ENCODE peak calls at places on chromosomes 3 and 15, in eight cellular contexts. O, Y, V, G, U, F, D and X are unnamed samples.

GRCh38 chr3:133374706-133375105 is 25.1 kb upstream of the BFSP2 start:
- DNase-seq in F (no peak), U (no peak), D (no peak), V (no peak), O (no peak), G (no peak), Y (no peak), X (no peak)

GRCh38 chr3:182108351-182108750 is 396.6 kb downstream of the SOX2 start:
- DNase-seq in G (no peak), Y (no peak), F (no peak), D (no peak), O (no peak), U (no peak), V (no peak), X (no peak)

GRCh38 chr3:156187146-156187769 is 66.9 kb downstream of the KCNAB1 start:
- DNase-seq in F (no peak), G (no peak), Y (no peak), D (no peak), U (peak), O (no peak), V (no peak), X (no peak)

GRCh38 chr3:148042663-148043445 is 633.7 kb downstream of the ZIC1 start:
- DNase-seq in D (no peak), F (no peak), U (no peak), G (no peak), Y (no peak), V (no peak), O (peak), X (no peak)

GRCh38 chr3:186461141-186461540 is 83.0 kb downstream of the CRYGS start:
- DNase-seq in G (no peak), F (no peak), U (peak), D (no peak), O (no peak), V (no peak), Y (no peak), X (no peak)

GRCh38 chr3:13110678-13111116 is 37.5 kb upstream of the IQSEC1 start:
- DNase-seq in V (peak), U (peak), O (no peak), G (peak), F (peak), D (peak), Y (peak), X (peak)

GRCh38 chr3:53342353-53342752 is 5.0 kb downstream of the DCP1A start:
- DNase-seq in G (peak), Y (no peak), V (no peak), O (no peak), U (no peak), D (no peak), F (no peak), X (no peak)

GRCh38 chr3:100437879-100438622 is 36.7 kb downstream of the LNP1 start:
- DNase-seq in V (no peak), Y (no peak), F (no peak), U (no peak), O (no peak), G (no peak), D (no peak), X (no peak)

GRCh38 chr15:67321352-67321751 is 66.8 kb downstream of the IQCH start:
- DNase-seq in F (no peak), U (no peak), D (no peak), Y (no peak), O (no peak), V (no peak), G (no peak), X (no peak)

GRCh38 chr3:28317438-28318022 is 31.0 kb upstream of the ZCWPW2 start:
- DNase-seq in U (no peak), G (peak), O (peak), V (no peak), D (no peak), F (peak), Y (no peak), X (peak)

GRCh38 chr15:57035664-57036063 is 117.2 kb downstream of the TCF12 start:
- DNase-seq in Y (no peak), F (no peak), G (no peak), U (no peak), O (no peak), V (no peak), D (no peak), X (no peak)

GRCh38 chr3:187987919-187988318 is 166.0 kb upstream of the LPP start:
- DNase-seq in O (no peak), F (no peak), U (no peak), V (no peak), Y (no peak), G (no peak), D (no peak), X (no peak)

GRCh38 chr3:44885618-44886017 is 11.2 kb downstream of the TGM4 start:
- DNase-seq in D (no peak), O (no peak), V (no peak), Y (no peak), G (no peak), U (peak), F (no peak), X (no peak)

GRCh38 chr3:186653984-186654383 is 11.8 kb upstream of the HRG start:
- DNase-seq in V (no peak), F (no peak), U (no peak), D (no peak), O (no peak), Y (no peak), G (peak), X (no peak)

GRCh38 chr3:190053919-190054672 is 66.6 kb downstream of the P3H2 start:
- DNase-seq in V (no peak), F (no peak), D (no peak), G (no peak), U (peak), Y (no peak), O (no peak), X (no peak)

GRCh38 chr3:15636028-15636709 is 34.6 kb downstream of the BTD start:
- DNase-seq in O (no peak), G (no peak), D (no peak), U (peak), F (no peak), Y (no peak), V (no peak), X (no peak)

GRCh38 chr3:162138509-162138908 is 641.9 kb downstream of the OTOL1 start:
- DNase-seq in O (no peak), D (no peak), V (no peak), U (no peak), F (no peak), Y (no peak), G (no peak), X (no peak)

GRCh38 chr3:188627652-188628051 is 473.7 kb downstream of the LPP start:
- DNase-seq in G (no peak), V (no peak), O (no peak), F (no peak), D (no peak), Y (no peak), U (no peak), X (no peak)